ENCODE peak calls at places on chromosome 5, in eight cellular contexts. D is Peyer's patch, L is transverse colon, Y is adrenal gland, K is ovary, P is suprapubic skin, I is H1, R is stomach. U is an unnamed sample.

GRCh38 chr5:1487079-1487764 is 36.5 kb downstream of the LPCAT1 start:
- DNase-seq in D (no peak), L (no peak), Y (no peak), K (no peak), P (no peak), I (no peak), R (no peak), U (no peak)

GRCh38 chr5:148482697-148483462 is 99.1 kb downstream of the FBXO38 start:
- DNase-seq in D (peak), L (peak), Y (peak), K (peak), P (no peak), I (peak), R (peak), U (peak)

GRCh38 chr5:73120222-73121108 is at the start of gene TMEM171:
- DNase-seq in D (peak), L (peak), Y (peak), K (no peak), P (no peak), I (peak), R (peak), U (no peak)

GRCh38 chr5:170254056-170254455 is 21.3 kb downstream of the C5orf58 start:
- DNase-seq in D (peak), L (no peak), Y (no peak), K (no peak), P (no peak), I (no peak), R (no peak), U (no peak)

GRCh38 chr5:91288117-91288516 is 95.0 kb downstream of the ARRDC3 start:
- DNase-seq in D (no peak), L (no peak), Y (peak), K (no peak), P (no peak), I (no peak), R (no peak), U (no peak)

GRCh38 chr5:91158011-91158410 is 225.1 kb downstream of the ARRDC3 start:
- DNase-seq in D (no peak), L (no peak), Y (no peak), K (no peak), P (no peak), I (no peak), R (no peak), U (no peak)

GRCh38 chr5:191036-191948 is at the start of gene LRRC14B:
- DNase-seq in D (peak), L (peak), Y (no peak), K (no peak), P (no peak), I (no peak), R (peak), U (no peak)

GRCh38 chr5:68315679-68316271 is 100.2 kb downstream of the PIK3R1 start:
- DNase-seq in D (peak), L (peak), Y (no peak), K (no peak), P (no peak), I (no peak), R (no peak), U (peak)

GRCh38 chr5:5103249-5103648 is 36.9 kb upstream of the ADAMTS16 start:
- DNase-seq in D (no peak), L (no peak), Y (no peak), K (no peak), P (no peak), I (no peak), R (no peak), U (no peak)

GRCh38 chr5:17190799-17191391 is 26.5 kb upstream of the BASP1 start:
- DNase-seq in D (peak), L (peak), Y (no peak), K (no peak), P (no peak), I (no peak), R (no peak), U (no peak)
- TF ChIP-seq POLR2A in D (peak), L (no peak), Y (no peak), K (no peak), P (no peak), I (no peak), R (no peak), U (no peak)

GRCh38 chr5:61304611-61305369 is 27.3 kb upstream of the ZSWIM6 start:
- DNase-seq in D (peak), L (peak), Y (no peak), K (peak), P (no peak), I (no peak), R (peak), U (no peak)
- TF ChIP-seq POLR2A in D (no peak), L (peak), Y (no peak), K (no peak), P (no peak), I (no peak), R (no peak), U (no peak)

GRCh38 chr5:43066231-43066798 is 26.2 kb upstream of the ANXA2R start:
- DNase-seq in D (peak), L (peak), Y (peak), K (peak), P (peak), I (peak), R (peak), U (peak)
- TF ChIP-seq POLR2A in D (peak), L (peak), Y (peak), K (no peak), P (no peak), I (peak), R (no peak), U (peak)

DNA sequence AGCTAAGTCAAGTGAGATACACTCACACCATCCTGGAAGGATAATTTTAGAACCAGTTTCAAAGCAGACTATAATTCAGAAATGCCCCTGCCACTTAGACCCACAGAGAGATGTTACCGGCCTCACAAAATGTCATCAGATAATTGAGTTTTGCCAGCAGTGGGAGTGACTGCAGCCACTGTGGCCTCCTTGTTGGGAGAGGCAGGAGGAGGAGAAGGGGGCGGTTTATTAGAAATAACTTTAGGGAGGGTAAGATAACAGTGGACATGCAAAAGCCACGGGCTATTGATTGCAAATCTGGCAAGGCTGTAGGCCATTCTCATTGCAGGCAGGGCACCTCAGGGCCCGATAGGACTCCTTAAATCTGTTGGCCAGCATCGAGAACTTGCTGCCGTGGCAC is 13.4 kb downstream of the GRXCR2 start:
- DNase-seq in D (no peak), L (no peak), Y (no peak), K (no peak), P (no peak), I (no peak), R (no peak), U (no peak)
- TF ChIP-seq POLR2A in D (no peak), L (no peak), Y (no peak), K (no peak), P (no peak), I (no peak), R (no peak), U (no peak)

GRCh38 chr5:177439518-177440053 is 7.0 kb upstream of the PRR7 start:
- DNase-seq in D (no peak), L (no peak), Y (no peak), K (no peak), P (no peak), I (no peak), R (no peak), U (no peak)
- TF ChIP-seq POLR2A in D (no peak), L (no peak), Y (no peak), K (no peak), P (no peak), I (no peak), R (no peak), U (no peak)

GRCh38 chr5:96661841-96662724 is at the start of gene CAST:
- DNase-seq in D (peak), L (peak), Y (peak), K (peak), P (peak), I (peak), R (peak), U (peak)
- TF ChIP-seq POLR2A in D (peak), L (peak), Y (peak), K (no peak), P (no peak), I (no peak), R (no peak), U (no peak)

DNA sequence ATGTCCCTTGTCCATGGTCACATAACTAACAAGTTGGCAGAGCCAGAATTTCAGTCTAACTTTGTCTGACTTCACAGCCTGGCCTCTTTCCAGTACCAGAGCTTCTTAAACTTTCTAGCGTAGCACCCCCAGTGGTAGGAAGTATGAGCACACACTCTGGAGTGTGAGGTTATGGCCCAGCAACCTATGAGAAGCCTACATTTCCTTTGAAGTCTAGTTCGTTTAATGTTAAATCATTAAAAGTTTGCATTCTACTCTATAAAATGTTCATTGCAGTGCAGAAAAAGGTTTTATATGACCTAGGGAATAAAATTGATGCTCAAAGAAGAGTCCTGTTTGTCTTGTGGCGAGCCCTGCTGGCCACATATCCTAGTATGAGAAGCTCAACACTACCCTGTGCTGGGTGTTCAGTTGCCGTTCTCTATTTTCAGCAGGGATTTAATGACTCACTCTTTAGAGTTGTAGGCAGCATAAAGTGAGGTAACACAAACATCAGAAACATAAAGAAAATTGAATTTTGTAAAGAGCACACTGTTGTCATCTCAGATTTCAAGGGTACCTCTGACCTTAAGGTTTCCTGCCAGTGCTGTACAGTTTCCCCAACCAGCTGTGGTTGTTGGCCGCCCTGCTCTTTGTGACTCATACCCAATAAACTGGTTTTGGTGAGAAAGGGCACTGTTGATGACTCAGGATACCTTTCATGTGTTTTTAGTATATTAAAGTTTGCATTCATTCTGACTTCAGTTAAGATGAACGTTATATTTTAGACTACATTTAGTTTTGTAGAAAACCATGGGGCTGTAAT is 14.3 kb downstream of the MCCC2 start:
- DNase-seq in D (peak), L (peak), Y (peak), K (no peak), P (no peak), I (peak), R (peak), U (peak)
- TF ChIP-seq POLR2A in D (no peak), L (no peak), Y (no peak), K (no peak), P (no peak), I (no peak), R (no peak), U (no peak)